ENCODE peak calls at places on chromosomes 3 and 15, in five cellular contexts. H is IMR-90, X is neural progenitor cell, I is PC-9, W is H9. A is an unnamed sample.

GRCh38 chr3:146161725-146162047 is 702 bp upstream of the PLOD2 start:
- DNase-seq in H (peak; percentile 63), X (peak; percentile 27), I (no peak), W (no peak), A (peak; percentile 50)

GRCh38 chr3:170614214-170614966 is 28.5 kb upstream of the SLC7A14 start:
- DNase-seq in H (peak; percentile 94), X (no peak), I (peak; percentile 40), W (no peak), A (peak; percentile 74)

GRCh38 chr3:72345237-72345878 is 502.9 kb downstream of the SHQ1 start:
- DNase-seq in H (no peak), X (no peak), I (no peak), W (no peak), A (peak; percentile 97)

GRCh38 chr3:15726881-15727280 is 70.9 kb downstream of the ANKRD28 start:
- DNase-seq in H (no peak), X (no peak), I (no peak), W (no peak), A (no peak)

GRCh38 chr15:55230051-55230670 is 33.4 kb upstream of the RSL24D1 start:
- DNase-seq in H (peak; percentile 32), X (no peak), I (no peak), W (no peak), A (no peak)

GRCh38 chr3:33758874-33759273 is 39.6 kb upstream of the PDCD6IP start:
- DNase-seq in H (no peak), X (no peak), I (no peak), W (no peak), A (no peak)

GRCh38 chr3:8660781-8661180 is 16.2 kb upstream of the SSUH2 start:
- DNase-seq in H (peak; percentile 18), X (no peak), I (no peak), W (no peak), A (no peak)

GRCh38 chr15:83106994-83107840 is at the start of gene TM6SF1:
- DNase-seq in H (no peak), X (peak; percentile 46), I (no peak), W (peak; percentile 39), A (no peak)

GRCh38 chr3:24296441-24297205 is 198.0 kb downstream of the THRB start:
- DNase-seq in H (peak; percentile 41), X (peak; percentile 16), I (no peak), W (no peak), A (no peak)

GRCh38 chr3:126540342-126540849 is 16.4 kb downstream of the CHST13 start:
- DNase-seq in H (peak; percentile 93), X (no peak), I (peak; percentile 72), W (peak; percentile 15), A (peak; percentile 29)

GRCh38 chr3:134804508-134805480 is 9.7 kb downstream of the EPHB1 start:
- DNase-seq in H (no peak), X (no peak), I (no peak), W (no peak), A (no peak)

GRCh38 chr3:95813261-95813660 is 1001.1 kb upstream of the EPHA6 start:
- DNase-seq in H (no peak), X (no peak), I (no peak), W (no peak), A (no peak)

GRCh38 chr3:192958219-192958872 is 40.7 kb upstream of the MB21D2 start:
- DNase-seq in H (no peak), X (no peak), I (no peak), W (no peak), A (peak; percentile 73)

GRCh38 chr3:110815008-110815583 is 256.5 kb upstream of the NECTIN3 start:
- DNase-seq in H (peak; percentile 92), X (no peak), I (no peak), W (no peak), A (no peak)

GRCh38 chr3:111768076-111768475 is 91.0 kb upstream of the PHLDB2 start:
- DNase-seq in H (no peak), X (no peak), I (no peak), W (no peak), A (no peak)

GRCh38 chr3:50299929-50300680 is 900 bp upstream of the HYAL3 start:
- DNase-seq in H (peak; percentile 57), X (no peak), I (no peak), W (no peak), A (no peak)

GRCh38 chr15:93058904-93059427 is 30.0 kb downstream of the RGMA start:
- DNase-seq in H (no peak), X (no peak), I (no peak), W (no peak), A (no peak)

GRCh38 chr3:112582242-112582874 is 20.5 kb downstream of the SLC35A5 start:
- DNase-seq in H (peak; percentile 80), X (peak; percentile 45), I (peak; percentile 55), W (peak; percentile 28), A (peak; percentile 61)

GRCh38 chr3:64889991-64890390 is 202.2 kb upstream of the ADAMTS9 start:
- DNase-seq in H (peak; percentile 75), X (no peak), I (no peak), W (no peak), A (no peak)

GRCh38 chr3:82939491-82940097 is 1178.1 kb upstream of the GBE1 start:
- DNase-seq in H (no peak), X (no peak), I (no peak), W (peak; percentile 11), A (no peak)

GRCh38 chr3:5138214-5138981 is 16.3 kb downstream of the ARL8B start:
- DNase-seq in H (peak; percentile 62), X (no peak), I (no peak), W (no peak), A (no peak)

GRCh38 chr3:5136619-5137429 is 14.7 kb downstream of the ARL8B start:
- DNase-seq in H (peak; percentile 28), X (peak; percentile 30), I (no peak), W (peak; percentile 31), A (peak; percentile 32)

GRCh38 chr3:5143459-5143858 is 21.4 kb downstream of the ARL8B start:
- DNase-seq in H (no peak), X (no peak), I (no peak), W (no peak), A (no peak)

GRCh38 chr3:5141760-5142159 is 19.7 kb downstream of the ARL8B start:
- DNase-seq in H (no peak), X (no peak), I (no peak), W (no peak), A (no peak)

GRCh38 chr3:5140230-5140621 is 18.1 kb downstream of the ARL8B start:
- DNase-seq in H (no peak), X (no peak), I (no peak), W (no peak), A (peak; percentile 35)
- H3K4me2 ChIP-seq in H (no peak overlapping the region), X (no peak overlapping the region), I (no peak overlapping the region), W (no peak overlapping the region), A (no peak overlapping the region)

GRCh38 chr3:52006017-52006819 is 10.5 kb upstream of the RPL29 start:
- DNase-seq in H (no peak), X (no peak), I (no peak), W (no peak), A (no peak)
- H3K4me2 ChIP-seq in H (no peak overlapping the region), X (peak overlapping the region; percentile 72), I (no peak overlapping the region), W (peak overlapping the region; percentile 36), A (peak overlapping the region; percentile 13)

GRCh38 chr3:123024056-123024455 is 3.5 kb downstream of the SEMA5B start:
- DNase-seq in H (no peak), X (no peak), I (no peak), W (no peak), A (no peak)

GRCh38 chr3:123028233-123028828 is 768 bp upstream of the SEMA5B start:
- DNase-seq in H (peak; percentile 72), X (peak; percentile 81), I (peak; percentile 37), W (peak; percentile 60), A (peak; percentile 77)

GRCh38 chr3:123026551-123027291 is 842 bp downstream of the SEMA5B start:
- DNase-seq in H (no peak), X (peak; percentile 64), I (peak; percentile 11), W (peak; percentile 62), A (peak; percentile 57)

GRCh38 chr3:123027292-123028232 is at the start of gene SEMA5B:
- DNase-seq in H (no peak), X (peak; percentile 94), I (peak; percentile 19), W (peak; percentile 88), A (no peak)

GRCh38 chr3:123025642-123026521 is 1.7 kb downstream of the SEMA5B start:
- DNase-seq in H (no peak), X (peak; percentile 82), I (no peak), W (peak; percentile 79), A (no peak)
- H3K4me2 ChIP-seq in H (peak overlapping the region; percentile 33), X (peak overlapping the region; percentile 97), I (no peak overlapping the region), W (peak overlapping the region; percentile 97), A (peak overlapping the region; percentile 85)

GRCh38 chr3:151107701-151108100 is 22.2 kb downstream of the MED12L start:
- DNase-seq in H (no peak), X (peak; percentile 83), I (peak; percentile 26), W (no peak), A (no peak)
- H3K4me2 ChIP-seq in H (no peak overlapping the region), X (peak overlapping the region; percentile 64), I (no peak overlapping the region), W (no peak overlapping the region), A (peak overlapping the region; percentile 22)

GRCh38 chr15:33022629-33023028 is 171.9 kb downstream of the FMN1 start:
- DNase-seq in H (peak; percentile 70), X (peak; percentile 33), I (peak; percentile 56), W (peak; percentile 83), A (no peak)
- H3K4me2 ChIP-seq in H (peak overlapping the region; percentile 11), X (no peak overlapping the region), I (peak overlapping the region; percentile 34), W (no peak overlapping the region), A (peak overlapping the region; percentile 24)

GRCh38 chr3:29026301-29026700 is 254.6 kb upstream of the RBMS3 start:
- DNase-seq in H (no peak), X (no peak), I (no peak), W (no peak), A (no peak)
- H3K4me2 ChIP-seq in H (no peak overlapping the region), X (no peak overlapping the region), I (no peak overlapping the region), W (no peak overlapping the region), A (no peak overlapping the region)

GRCh38 chr3:120438216-120438615 is 12.6 kb downstream of the FSTL1 start:
- DNase-seq in H (no peak), X (no peak), I (no peak), W (no peak), A (no peak)

GRCh38 chr3:120437559-120437958 is 13.2 kb downstream of the FSTL1 start:
- DNase-seq in H (no peak), X (no peak), I (no peak), W (no peak), A (no peak)

GRCh38 chr3:120436523-120437050 is 14.2 kb downstream of the FSTL1 start:
- DNase-seq in H (no peak), X (no peak), I (no peak), W (no peak), A (no peak)

GRCh38 chr3:120433662-120434331 is 17.0 kb downstream of the FSTL1 start:
- DNase-seq in H (no peak), X (no peak), I (no peak), W (no peak), A (no peak)

DNA sequence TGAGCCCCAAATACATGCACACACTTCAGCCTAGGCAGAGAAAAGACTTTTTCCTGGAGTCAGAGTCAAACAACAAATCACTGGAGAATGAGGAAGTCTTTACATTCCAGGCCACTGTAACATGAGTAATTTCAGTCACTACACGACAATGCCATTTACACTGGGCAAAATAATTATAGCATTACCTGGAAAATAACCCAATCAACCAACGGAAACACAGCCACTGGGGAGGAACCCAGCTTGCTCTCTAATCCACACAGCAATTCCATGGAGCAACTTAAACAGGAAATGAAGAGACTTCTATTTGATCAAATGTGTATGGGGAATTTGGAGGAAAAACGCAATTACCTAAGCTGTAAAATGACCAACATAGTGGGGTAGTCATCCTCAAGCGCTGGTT is 15.2 kb downstream of the FSTL1 start:
- DNase-seq in H (peak; percentile 73), X (no peak), I (peak; percentile 64), W (no peak), A (no peak)
- H3K4me2 ChIP-seq in H (peak overlapping the region; percentile 82), X (no peak overlapping the region), I (peak overlapping the region; percentile 54), W (no peak overlapping the region), A (peak overlapping the region; percentile 30)

A was measured in trophoblast cell.